ENCODE peak calls at places on chromosomes 6 and 20, in ten cellular contexts. One of them, this sample, is unnamed.

GRCh38 chr6:99334526-99335127 is 14.8 kb downstream of the FAXC start:
- DNase-seq in ovary: no peak
- DNase-seq in Panc1: peak
- DNase-seq in neural crest cell: no peak
- DNase-seq in GM20000: peak
- DNase-seq in retinal pigment epithelial cell: peak
- DNase-seq in choroid plexus epithelial cell: peak
- DNase-seq in cardiac muscle cell: peak
- DNase-seq in spleen: no peak
- DNase-seq in A549: peak
- DNase-seq in this sample: peak

GRCh38 chr20:46683068-46683477 is 6.2 kb downstream of the TP53RK start:
- DNase-seq in Panc1: no peak
- DNase-seq in spleen: no peak
- DNase-seq in A549: no peak
- DNase-seq in retinal pigment epithelial cell: no peak
- DNase-seq in cardiac muscle cell: no peak
- DNase-seq in neural crest cell: no peak
- DNase-seq in ovary: no peak
- DNase-seq in choroid plexus epithelial cell: no peak
- DNase-seq in GM20000: no peak
- DNase-seq in this sample: no peak

GRCh38 chr6:152273638-152274037 is 363.5 kb downstream of the SYNE1 start:
- DNase-seq in neural crest cell: no peak
- DNase-seq in retinal pigment epithelial cell: peak
- DNase-seq in spleen: no peak
- DNase-seq in ovary: no peak
- DNase-seq in GM20000: no peak
- DNase-seq in choroid plexus epithelial cell: no peak
- DNase-seq in Panc1: no peak
- DNase-seq in A549: no peak
- DNase-seq in cardiac muscle cell: no peak
- DNase-seq in this sample: no peak

GRCh38 chr6:112016335-112016734 is 37.6 kb upstream of the CCN6 start:
- DNase-seq in ovary: no peak
- DNase-seq in GM20000: no peak
- DNase-seq in cardiac muscle cell: no peak
- DNase-seq in spleen: no peak
- DNase-seq in choroid plexus epithelial cell: peak
- DNase-seq in neural crest cell: no peak
- DNase-seq in Panc1: no peak
- DNase-seq in retinal pigment epithelial cell: no peak
- DNase-seq in A549: no peak
- DNase-seq in this sample: no peak

GRCh38 chr6:4486543-4487319 is 289.5 kb upstream of the CDYL start:
- DNase-seq in ovary: no peak
- DNase-seq in Panc1: no peak
- DNase-seq in GM20000: no peak
- DNase-seq in retinal pigment epithelial cell: no peak
- DNase-seq in cardiac muscle cell: peak
- DNase-seq in spleen: no peak
- DNase-seq in choroid plexus epithelial cell: no peak
- DNase-seq in neural crest cell: no peak
- DNase-seq in A549: no peak
- DNase-seq in this sample: no peak

GRCh38 chr6:166386111-166386510 is 3.4 kb upstream of the MPC1 start:
- DNase-seq in spleen: peak
- DNase-seq in GM20000: no peak
- DNase-seq in ovary: no peak
- DNase-seq in neural crest cell: no peak
- DNase-seq in Panc1: no peak
- DNase-seq in cardiac muscle cell: no peak
- DNase-seq in choroid plexus epithelial cell: no peak
- DNase-seq in retinal pigment epithelial cell: no peak
- DNase-seq in A549: no peak
- DNase-seq in this sample: no peak

GRCh38 chr6:11609324-11610071 is 71.9 kb downstream of the TMEM170B start:
- DNase-seq in cardiac muscle cell: peak
- DNase-seq in neural crest cell: no peak
- DNase-seq in retinal pigment epithelial cell: peak
- DNase-seq in ovary: peak
- DNase-seq in A549: peak
- DNase-seq in GM20000: no peak
- DNase-seq in choroid plexus epithelial cell: peak
- DNase-seq in spleen: no peak
- DNase-seq in Panc1: no peak
- DNase-seq in this sample: no peak

GRCh38 chr6:170111816-170112582 is 178.9 kb downstream of the DLL1 start:
- DNase-seq in choroid plexus epithelial cell: no peak
- DNase-seq in A549: no peak
- DNase-seq in retinal pigment epithelial cell: no peak
- DNase-seq in cardiac muscle cell: no peak
- DNase-seq in spleen: peak
- DNase-seq in neural crest cell: no peak
- DNase-seq in Panc1: no peak
- DNase-seq in GM20000: no peak
- DNase-seq in ovary: no peak
- DNase-seq in this sample: no peak

DNA sequence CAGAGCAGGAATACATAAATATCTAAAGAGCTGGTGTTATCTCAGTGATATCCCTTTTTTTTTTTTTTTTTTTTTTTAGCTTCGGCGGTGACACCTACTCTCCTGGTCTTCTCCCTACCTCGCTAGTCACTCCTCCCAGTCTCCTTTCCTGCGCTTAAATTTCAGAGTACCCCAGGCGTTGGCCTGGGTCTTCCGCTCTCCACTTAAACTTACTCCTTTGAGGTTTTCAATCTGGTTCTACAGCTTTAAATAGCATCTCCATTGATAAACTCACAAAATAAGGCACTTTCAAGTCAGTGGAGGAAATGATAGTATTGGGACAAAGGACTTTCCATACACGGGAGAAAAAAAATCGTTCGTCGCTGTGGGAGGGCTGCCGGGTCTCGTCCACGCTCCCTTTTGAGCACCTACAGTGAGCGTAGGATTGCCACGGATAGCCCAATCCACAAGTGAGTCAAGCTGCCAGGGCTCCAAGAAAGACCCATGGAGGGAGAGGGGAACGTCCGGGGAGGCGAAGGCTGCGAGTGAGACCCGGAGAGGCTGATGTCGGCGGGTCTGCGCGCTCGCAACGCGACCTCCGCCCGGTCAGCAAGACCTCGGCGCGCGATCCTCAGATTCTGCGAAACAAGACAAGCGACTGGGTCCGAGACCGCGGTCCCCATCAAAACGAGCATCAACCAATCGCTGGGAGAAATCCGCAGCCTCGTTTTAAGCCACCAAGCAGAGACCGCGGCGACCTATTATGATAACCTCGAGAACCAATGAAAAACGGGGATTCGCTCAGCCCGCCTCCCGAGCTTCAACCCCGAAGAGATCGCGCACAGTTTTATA is 672 bp upstream of the SRSF6 start:
- DNase-seq in neural crest cell: peak
- DNase-seq in retinal pigment epithelial cell: peak
- DNase-seq in spleen: peak
- DNase-seq in ovary: peak
- DNase-seq in A549: peak
- DNase-seq in GM20000: peak
- DNase-seq in cardiac muscle cell: peak
- DNase-seq in Panc1: no peak
- DNase-seq in choroid plexus epithelial cell: peak
- DNase-seq in this sample: peak
- TF ChIP-seq CTCF in neural crest cell: no peak
- TF ChIP-seq CTCF in retinal pigment epithelial cell: no peak
- TF ChIP-seq CTCF in spleen: no peak
- TF ChIP-seq CTCF in ovary: no peak
- TF ChIP-seq CTCF in A549: no peak
- TF ChIP-seq CTCF in GM20000: no peak
- TF ChIP-seq CTCF in cardiac muscle cell: no peak
- TF ChIP-seq CTCF in Panc1: no peak
- TF ChIP-seq CTCF in choroid plexus epithelial cell: no peak
- TF ChIP-seq CTCF in this sample: no peak

GRCh38 chr6:13413466-13413862 is 73.9 kb downstream of the GFOD1 start:
- DNase-seq in GM20000: no peak
- DNase-seq in neural crest cell: no peak
- DNase-seq in A549: no peak
- DNase-seq in retinal pigment epithelial cell: no peak
- DNase-seq in choroid plexus epithelial cell: peak
- DNase-seq in Panc1: no peak
- DNase-seq in spleen: no peak
- DNase-seq in cardiac muscle cell: no peak
- DNase-seq in ovary: no peak
- DNase-seq in this sample: no peak

GRCh38 chr6:13412639-13413465 is 74.5 kb downstream of the GFOD1 start:
- DNase-seq in cardiac muscle cell: no peak
- DNase-seq in ovary: no peak
- DNase-seq in retinal pigment epithelial cell: no peak
- DNase-seq in GM20000: no peak
- DNase-seq in choroid plexus epithelial cell: no peak
- DNase-seq in Panc1: no peak
- DNase-seq in spleen: no peak
- DNase-seq in neural crest cell: no peak
- DNase-seq in A549: no peak
- DNase-seq in this sample: no peak

GRCh38 chr6:13412211-13412610 is 75.2 kb downstream of the GFOD1 start:
- DNase-seq in retinal pigment epithelial cell: no peak
- DNase-seq in choroid plexus epithelial cell: no peak
- DNase-seq in A549: no peak
- DNase-seq in GM20000: no peak
- DNase-seq in spleen: no peak
- DNase-seq in cardiac muscle cell: no peak
- DNase-seq in neural crest cell: no peak
- DNase-seq in ovary: no peak
- DNase-seq in Panc1: no peak
- DNase-seq in this sample: no peak

GRCh38 chr6:13415276-13415675 is 72.1 kb downstream of the GFOD1 start:
- DNase-seq in Panc1: no peak
- DNase-seq in spleen: no peak
- DNase-seq in GM20000: no peak
- DNase-seq in ovary: no peak
- DNase-seq in choroid plexus epithelial cell: no peak
- DNase-seq in cardiac muscle cell: no peak
- DNase-seq in neural crest cell: no peak
- DNase-seq in A549: no peak
- DNase-seq in retinal pigment epithelial cell: no peak
- DNase-seq in this sample: no peak

GRCh38 chr6:13413906-13414555 is 73.4 kb downstream of the GFOD1 start:
- DNase-seq in neural crest cell: no peak
- DNase-seq in A549: no peak
- DNase-seq in choroid plexus epithelial cell: peak
- DNase-seq in cardiac muscle cell: no peak
- DNase-seq in GM20000: no peak
- DNase-seq in retinal pigment epithelial cell: no peak
- DNase-seq in Panc1: no peak
- DNase-seq in spleen: peak
- DNase-seq in ovary: no peak
- DNase-seq in this sample: no peak
- TF ChIP-seq CTCF in neural crest cell: no peak
- TF ChIP-seq CTCF in A549: no peak
- TF ChIP-seq CTCF in choroid plexus epithelial cell: no peak
- TF ChIP-seq CTCF in cardiac muscle cell: no peak
- TF ChIP-seq CTCF in GM20000: no peak
- TF ChIP-seq CTCF in retinal pigment epithelial cell: peak
- TF ChIP-seq CTCF in Panc1: no peak
- TF ChIP-seq CTCF in spleen: no peak
- TF ChIP-seq CTCF in ovary: no peak
- TF ChIP-seq CTCF in this sample: no peak

GRCh38 chr6:21781075-21781474 is 187.5 kb downstream of the SOX4 start:
- DNase-seq in ovary: no peak
- DNase-seq in cardiac muscle cell: no peak
- DNase-seq in retinal pigment epithelial cell: no peak
- DNase-seq in neural crest cell: no peak
- DNase-seq in spleen: no peak
- DNase-seq in GM20000: no peak
- DNase-seq in Panc1: no peak
- DNase-seq in A549: no peak
- DNase-seq in choroid plexus epithelial cell: no peak
- DNase-seq in this sample: no peak

GRCh38 chr6:21780144-21780543 is 186.6 kb downstream of the SOX4 start:
- DNase-seq in choroid plexus epithelial cell: no peak
- DNase-seq in ovary: no peak
- DNase-seq in retinal pigment epithelial cell: no peak
- DNase-seq in neural crest cell: no peak
- DNase-seq in Panc1: no peak
- DNase-seq in spleen: no peak
- DNase-seq in cardiac muscle cell: no peak
- DNase-seq in GM20000: no peak
- DNase-seq in A549: no peak
- DNase-seq in this sample: no peak

GRCh38 chr6:21791066-21791465 is 197.5 kb downstream of the SOX4 start:
- DNase-seq in ovary: no peak
- DNase-seq in spleen: no peak
- DNase-seq in choroid plexus epithelial cell: no peak
- DNase-seq in cardiac muscle cell: no peak
- DNase-seq in GM20000: no peak
- DNase-seq in Panc1: no peak
- DNase-seq in A549: no peak
- DNase-seq in neural crest cell: no peak
- DNase-seq in retinal pigment epithelial cell: no peak
- DNase-seq in this sample: no peak

GRCh38 chr6:21780601-21781000 is 187.1 kb downstream of the SOX4 start:
- DNase-seq in neural crest cell: no peak
- DNase-seq in cardiac muscle cell: no peak
- DNase-seq in retinal pigment epithelial cell: no peak
- DNase-seq in choroid plexus epithelial cell: peak
- DNase-seq in ovary: no peak
- DNase-seq in GM20000: no peak
- DNase-seq in A549: no peak
- DNase-seq in spleen: no peak
- DNase-seq in Panc1: no peak
- DNase-seq in this sample: no peak

DNA sequence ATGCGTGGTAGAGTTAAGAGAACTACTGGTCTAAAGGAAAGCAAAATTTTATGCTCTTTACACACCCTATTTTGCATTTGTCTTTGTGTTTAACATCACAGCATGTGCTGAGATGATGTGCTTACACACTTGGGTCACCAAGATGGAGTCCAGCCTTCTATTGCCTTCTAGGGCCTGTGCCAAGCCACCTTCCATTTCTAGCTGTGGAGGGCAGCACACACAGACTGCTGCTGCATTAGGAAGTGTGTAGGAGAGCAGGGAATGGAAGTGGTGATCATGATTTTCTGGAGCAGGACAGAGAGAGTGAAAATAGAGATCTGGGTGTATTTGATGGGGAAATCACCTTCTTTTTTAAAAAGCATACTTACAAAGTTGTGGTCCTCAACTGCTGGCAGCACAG is 191.6 kb downstream of the SOX4 start:
- DNase-seq in retinal pigment epithelial cell: no peak
- DNase-seq in Panc1: no peak
- DNase-seq in spleen: no peak
- DNase-seq in cardiac muscle cell: no peak
- DNase-seq in A549: no peak
- DNase-seq in ovary: no peak
- DNase-seq in GM20000: no peak
- DNase-seq in choroid plexus epithelial cell: no peak
- DNase-seq in neural crest cell: no peak
- DNase-seq in this sample: no peak
- TF ChIP-seq CTCF in retinal pigment epithelial cell: no peak
- TF ChIP-seq CTCF in Panc1: no peak
- TF ChIP-seq CTCF in spleen: no peak
- TF ChIP-seq CTCF in cardiac muscle cell: no peak
- TF ChIP-seq CTCF in A549: no peak
- TF ChIP-seq CTCF in ovary: no peak
- TF ChIP-seq CTCF in GM20000: no peak
- TF ChIP-seq CTCF in choroid plexus epithelial cell: no peak
- TF ChIP-seq CTCF in neural crest cell: no peak
- TF ChIP-seq CTCF in this sample: no peak

DNA sequence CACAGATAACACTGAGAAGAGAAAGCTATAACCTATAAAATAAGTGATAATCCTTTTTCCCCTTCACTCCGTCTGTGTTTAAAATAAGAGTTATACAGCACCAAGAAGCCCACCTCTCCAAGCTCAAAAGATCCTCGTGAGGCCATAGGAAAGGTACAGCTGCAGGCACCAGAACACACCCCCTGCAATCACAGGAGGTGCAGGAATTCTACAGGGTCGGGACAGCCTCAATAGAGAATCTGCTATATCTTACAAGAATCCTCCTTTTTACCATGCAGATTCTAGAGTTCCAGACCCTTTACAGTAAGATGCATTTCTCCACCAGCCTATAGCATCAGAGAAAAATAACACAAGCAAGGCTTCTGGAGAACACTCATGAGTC is 5.0 kb upstream of the ADGRF1 start:
- DNase-seq in neural crest cell: no peak
- DNase-seq in cardiac muscle cell: no peak
- DNase-seq in Panc1: no peak
- DNase-seq in spleen: no peak
- DNase-seq in choroid plexus epithelial cell: no peak
- DNase-seq in A549: no peak
- DNase-seq in GM20000: no peak
- DNase-seq in retinal pigment epithelial cell: no peak
- DNase-seq in ovary: no peak
- DNase-seq in this sample: no peak
- TF ChIP-seq CTCF in neural crest cell: no peak
- TF ChIP-seq CTCF in cardiac muscle cell: no peak
- TF ChIP-seq CTCF in Panc1: no peak
- TF ChIP-seq CTCF in spleen: no peak
- TF ChIP-seq CTCF in choroid plexus epithelial cell: no peak
- TF ChIP-seq CTCF in A549: no peak
- TF ChIP-seq CTCF in GM20000: no peak
- TF ChIP-seq CTCF in retinal pigment epithelial cell: no peak
- TF ChIP-seq CTCF in ovary: no peak
- TF ChIP-seq CTCF in this sample: no peak

This sample was measured in GM13976.